ENCODE peak calls at places on chromosomes 13 and 19, in ten cellular contexts. K is endothelial cell; D is activated gamma-delta T cell treated with anti-CD3 and anti-CD28 coated beads, Interleukin-2, amount 50 U/mL, for 16 hours; V is amniotic epithelial cell; C is skeletal muscle cell; P is iPS-NIHi11; J is spleen; T is Kasumi-1; S is fibroblast of pulmonary artery; G is C1 segment of cervical spinal cord. W is an unnamed sample.

GRCh38 chr13:83716121-83716520 is 166.2 kb downstream of the SLITRK1 start:
- DNase-seq in K (no peak), S (no peak), G (no peak), J (no peak), T (no peak), V (no peak), C (no peak), P (no peak), D (no peak), W (no peak)

GRCh38 chr13:68047889-68048288 is 817.8 kb upstream of the PCDH9 start:
- DNase-seq in V (no peak), D (no peak), K (no peak), C (no peak), J (no peak), P (peak), T (no peak), S (no peak), G (no peak), W (no peak)

GRCh38 chr19:3248728-3249315 is 24.4 kb downstream of the CELF5 start:
- DNase-seq in T (no peak), P (no peak), J (no peak), S (no peak), G (no peak), C (no peak), K (no peak), V (no peak), D (no peak), W (no peak)

GRCh38 chr13:38872693-38873092 is 117.9 kb downstream of the STOML3 start:
- DNase-seq in V (peak), C (no peak), S (peak), P (peak), G (peak), K (peak), J (no peak), T (peak), D (no peak), W (no peak)

GRCh38 chr13:101529419-101529818 is 76.9 kb downstream of the ITGBL1 start:
- DNase-seq in P (no peak), D (no peak), V (peak), C (peak), K (no peak), G (no peak), S (peak), J (no peak), T (no peak), W (no peak)

GRCh38 chr19:12194827-12195500 is 32.1 kb downstream of the ZNF136 start:
- DNase-seq in D (peak), V (peak), S (peak), P (peak), C (peak), T (no peak), K (no peak), J (peak), G (peak), W (peak)

GRCh38 chr19:45729774-45730388 is 815 bp downstream of the FBXO46 start:
- DNase-seq in P (no peak), K (no peak), J (no peak), C (no peak), T (peak), S (no peak), D (no peak), G (no peak), V (no peak), W (no peak)

GRCh38 chr13:50531917-50532899 is 311.3 kb downstream of the DLEU7 start:
- DNase-seq in C (no peak), J (no peak), D (no peak), P (no peak), S (peak), K (no peak), T (peak), G (no peak), V (peak), W (no peak)

GRCh38 chr19:35120898-35121297 is 5.3 kb downstream of the FXYD3 start:
- DNase-seq in K (no peak), V (no peak), S (no peak), P (no peak), C (no peak), D (no peak), T (no peak), J (no peak), G (no peak), W (no peak)

GRCh38 chr13:23797276-23797903 is 91.8 kb downstream of the MIPEP start:
- DNase-seq in K (no peak), V (no peak), D (no peak), C (no peak), T (no peak), P (no peak), J (no peak), G (no peak), S (no peak), W (no peak)

GRCh38 chr19:7595466-7596133 is at the start of gene CAMSAP3:
- DNase-seq in P (peak), K (peak), C (no peak), D (no peak), J (no peak), V (no peak), S (no peak), G (no peak), T (no peak), W (peak)

W was measured in upper lobe of right lung.